ENCODE peak calls at places on chromosome 3, in five cellular contexts. E, Q, L, O and D are unnamed samples.

GRCh38 chr3:29384640-29385039 is 103.8 kb downstream of the RBMS3 start:
- DNase-seq in E (peak; percentile 22), Q (no peak), L (no peak), O (no peak), D (no peak)

GRCh38 chr3:122247825-122248185 is 64.3 kb downstream of the CASR start:
- DNase-seq in E (no peak), Q (no peak), L (no peak), O (no peak), D (no peak)

GRCh38 chr3:13197281-13197680 is 124.1 kb upstream of the IQSEC1 start:
- DNase-seq in E (no peak), Q (no peak), L (no peak), O (no peak), D (no peak)

GRCh38 chr3:14570089-14570488 is 29.9 kb upstream of the GRIP2 start:
- DNase-seq in E (no peak), Q (no peak), L (no peak), O (no peak), D (no peak)

GRCh38 chr3:131374741-131375140 is 6.8 kb upstream of the NUDT16 start:
- DNase-seq in E (no peak), Q (peak; percentile 39), L (no peak), O (no peak), D (no peak)

GRCh38 chr3:159128628-159129027 is 326.8 kb downstream of the MFSD1 start:
- DNase-seq in E (no peak), Q (no peak), L (peak; percentile 31), O (no peak), D (no peak)

GRCh38 chr3:178086419-178086818 is 449.8 kb upstream of the KCNMB2 start:
- DNase-seq in E (no peak), Q (no peak), L (no peak), O (no peak), D (no peak)

GRCh38 chr3:139654637-139655365 is 23.0 kb downstream of the NMNAT3 start:
- DNase-seq in E (no peak), Q (peak; percentile 71), L (no peak), O (no peak), D (no peak)

GRCh38 chr3:177177670-177178295 is 19.5 kb downstream of the TBL1XR1 start:
- DNase-seq in E (no peak), Q (no peak), L (no peak), O (no peak), D (peak; percentile 15)

GRCh38 chr3:110413291-110413690 is 658.3 kb upstream of the NECTIN3 start:
- DNase-seq in E (no peak), Q (no peak), L (no peak), O (no peak), D (no peak)

DNA sequence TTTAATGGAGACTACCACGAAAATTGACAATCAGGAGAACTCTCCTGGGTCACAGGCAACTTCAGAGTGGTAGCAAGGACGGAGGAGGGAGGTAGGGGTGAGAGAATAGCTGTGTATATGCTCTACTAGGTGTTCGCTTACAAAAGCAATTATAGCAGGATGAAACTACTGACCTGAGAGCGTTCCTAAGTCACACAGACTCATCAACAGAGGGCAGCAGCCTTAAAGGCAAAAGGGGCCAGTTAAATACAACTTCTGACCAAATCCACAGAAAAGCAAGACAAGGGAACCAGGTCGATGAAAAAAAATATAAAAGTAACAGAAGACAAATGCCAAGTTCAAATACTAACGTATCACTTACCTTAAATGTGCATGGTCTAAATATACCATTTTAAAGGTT is 894.6 kb downstream of the PLOD2 start:
- DNase-seq in E (no peak), Q (no peak), L (peak; percentile 2), O (no peak), D (no peak)
- TF ChIP-seq POLR2A in E (no peak), Q (no peak), L (no peak), O (no peak), D (no peak)

DNA sequence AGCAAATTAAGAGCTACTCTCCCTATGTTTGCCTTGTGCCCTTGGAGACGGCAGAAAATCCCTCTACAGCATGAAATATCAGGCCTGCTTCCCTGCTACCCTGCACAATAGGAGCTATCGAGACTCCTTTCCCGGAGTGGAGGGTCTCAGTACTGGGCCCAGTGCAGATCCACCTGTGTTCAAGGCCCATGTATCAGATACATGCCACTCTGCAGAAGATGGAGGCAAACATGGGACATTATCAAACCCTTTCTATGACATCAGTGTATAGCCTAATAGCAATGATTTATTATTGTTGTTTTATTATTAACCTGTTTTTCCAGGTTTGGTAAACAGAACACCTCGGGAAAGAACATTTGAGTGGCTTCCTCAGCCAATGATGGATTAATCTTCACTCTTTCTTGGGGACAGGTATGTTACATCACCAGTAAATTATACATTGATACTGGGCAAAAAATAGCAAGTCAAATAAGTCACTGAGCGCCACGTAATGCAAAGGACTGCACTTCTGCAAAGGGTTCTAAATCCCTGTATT is 52.9 kb downstream of the HEG1 start:
- DNase-seq in E (no peak), Q (no peak), L (no peak), O (no peak), D (no peak)
- TF ChIP-seq POLR2A in E (no peak), Q (no peak), L (no peak), O (no peak), D (no peak)

DNA sequence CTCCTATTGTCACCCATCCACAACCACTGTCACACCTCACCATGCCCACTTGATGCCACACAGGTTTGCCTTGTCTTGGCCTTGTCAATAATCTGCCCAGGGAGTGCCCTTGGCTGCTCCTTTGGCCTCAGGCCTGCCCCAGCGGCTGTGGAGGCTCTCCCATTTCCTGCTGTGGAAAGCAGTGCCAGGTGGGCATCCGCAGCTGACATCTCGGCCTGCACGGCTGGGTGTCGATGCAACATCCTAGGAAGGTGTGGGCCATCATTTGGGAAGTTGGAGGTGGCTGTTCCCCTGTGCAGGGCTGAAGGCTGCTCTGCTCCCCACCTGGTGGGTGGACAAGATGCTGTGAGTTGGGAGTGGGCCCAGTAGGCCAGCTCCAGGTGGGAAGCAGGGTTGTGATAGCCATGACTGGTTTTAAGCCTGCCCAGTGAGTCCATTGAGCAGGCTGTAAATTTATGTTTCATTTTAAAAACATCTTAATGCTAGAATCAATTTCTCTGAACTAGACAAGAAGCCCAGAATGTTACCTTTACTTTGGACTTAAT is 12.5 kb downstream of the DNAH1 start:
- DNase-seq in E (no peak), Q (no peak), L (no peak), O (no peak), D (no peak)
- TF ChIP-seq POLR2A in E (no peak), Q (no peak), L (no peak), O (no peak), D (no peak)

DNA sequence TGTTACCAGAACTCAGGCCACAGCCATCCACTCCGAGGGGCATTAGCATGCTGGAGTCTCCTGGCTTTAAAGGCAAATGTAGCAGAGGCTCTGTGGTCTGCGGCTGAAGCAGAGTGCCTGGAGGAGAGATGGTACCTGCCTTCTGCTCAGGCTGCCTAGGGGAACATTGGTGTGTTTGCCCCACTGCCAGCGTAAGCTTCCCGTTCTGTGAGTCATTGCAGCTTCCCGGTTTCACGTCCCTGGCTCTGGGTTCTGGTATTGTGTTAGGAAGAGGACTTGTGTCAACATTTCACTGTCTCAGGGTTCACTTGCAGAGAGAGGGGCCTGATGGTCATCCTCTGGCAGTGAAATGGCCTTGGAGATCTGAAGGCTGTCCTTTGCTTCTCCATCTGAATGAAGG is 1.8 kb downstream of the GASK1A start:
- DNase-seq in E (peak; percentile 29), Q (peak; percentile 90), L (no peak), O (no peak), D (no peak)
- TF ChIP-seq POLR2A in E (no peak), Q (no peak), L (no peak), O (no peak), D (no peak)

GRCh38 chr3:15660055-15660940 is 58.8 kb downstream of the BTD start:
- DNase-seq in E (no peak), Q (no peak), L (no peak), O (no peak), D (no peak)

GRCh38 chr3:15654891-15655290 is 53.3 kb downstream of the BTD start:
- DNase-seq in E (no peak), Q (no peak), L (no peak), O (no peak), D (no peak)

GRCh38 chr3:15656342-15656741 is 54.8 kb downstream of the BTD start:
- DNase-seq in E (no peak), Q (no peak), L (no peak), O (no peak), D (no peak)

GRCh38 chr3:15654096-15654495 is 52.6 kb downstream of the BTD start:
- DNase-seq in E (no peak), Q (no peak), L (no peak), O (no peak), D (no peak)

DNA sequence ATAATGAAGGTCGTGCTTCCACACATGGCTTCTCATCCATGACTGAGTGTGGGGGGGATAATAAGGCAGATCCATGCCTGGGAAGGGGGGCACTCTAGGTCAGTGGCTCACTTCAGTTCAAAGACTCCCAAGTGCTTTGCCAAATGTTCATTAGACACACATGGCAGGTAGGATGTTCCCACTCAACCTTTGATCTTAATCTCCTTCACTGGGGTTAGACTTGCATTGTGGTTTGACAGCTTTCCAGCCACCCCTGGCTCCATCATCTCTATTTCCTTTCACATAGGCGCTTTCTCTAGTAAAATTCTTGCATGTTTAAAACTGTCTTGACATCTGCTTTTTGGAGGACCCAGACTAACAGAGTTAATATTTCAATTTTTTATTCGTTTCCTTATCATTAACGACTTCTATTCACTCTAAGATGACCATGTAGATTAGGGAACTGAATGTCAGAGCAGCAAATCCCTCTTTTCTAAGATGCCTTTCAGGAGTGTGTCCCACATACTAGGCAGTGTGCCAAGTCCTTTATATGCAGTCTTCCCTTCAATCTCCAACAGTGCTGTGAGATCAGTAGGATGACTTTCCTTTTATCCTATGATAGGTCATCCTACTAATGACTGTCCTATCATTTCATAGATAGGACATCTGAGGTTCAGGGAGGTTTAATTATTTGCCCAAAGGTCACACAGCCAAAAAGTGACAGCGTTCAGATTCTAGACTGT is 57.9 kb downstream of the BTD start:
- DNase-seq in E (no peak), Q (no peak), L (no peak), O (no peak), D (no peak)
- TF ChIP-seq POLR2A in E (no peak), Q (no peak), L (no peak), O (no peak), D (no peak)

GRCh38 chr3:197031315-197032285 is 2.0 kb upstream of the MELTF start:
- DNase-seq in E (peak; percentile 86), Q (peak; percentile 90), L (peak; percentile 99), O (peak; percentile 69), D (no peak)
- TF ChIP-seq POLR2A in E (no peak), Q (no peak), L (no peak), O (no peak), D (no peak)